ENCODE peak calls at places on chromosomes 7 and 10, in eight cellular contexts. Z is heart right ventricle, T is hepatocyte, P is cardiac muscle cell, I is Peyer's patch, A is endothelial cell of umbilical vein, L is IMR-90, B is stomach. Y is an unnamed sample. For H3K27me3, the result is how much of the 10 kb centered on the place peaks cover.

GRCh38 chr7:101555921-101556275 is 73.2 kb downstream of the MYL10 start:
- DNase-seq in Z (no peak), T (no peak), P (no peak), I (no peak), A (no peak), L (no peak), B (no peak), Y (no peak)

GRCh38 chr10:28721318-28721717 is 44.0 kb downstream of the BAMBI start:
- DNase-seq in Z (no peak), T (no peak), P (no peak), I (no peak), A (no peak), L (no peak), B (no peak), Y (peak)

GRCh38 chr10:130737622-130738021 is 573.9 kb downstream of the TCERG1L start:
- DNase-seq in Z (no peak), T (peak), P (peak), I (no peak), A (no peak), L (no peak), B (peak), Y (peak)

GRCh38 chr7:105760549-105761447 is 115.6 kb downstream of the ATXN7L1 start:
- DNase-seq in Z (no peak), T (no peak), P (peak), I (no peak), A (no peak), L (peak), B (no peak), Y (no peak)

GRCh38 chr10:126408953-126409641 is 20.8 kb upstream of the ADAM12 start:
- DNase-seq in Z (no peak), T (no peak), P (peak), I (no peak), A (no peak), L (no peak), B (no peak), Y (no peak)

GRCh38 chr7:101602484-101603241 is 26.4 kb downstream of the MYL10 start:
- DNase-seq in Z (peak), T (peak), P (peak), I (peak), A (peak), L (peak), B (peak), Y (peak)

GRCh38 chr10:93259126-93259525 is 185.4 kb downstream of the CYP26A1 start:
- DNase-seq in Z (no peak), T (no peak), P (peak), I (no peak), A (no peak), L (no peak), B (no peak), Y (no peak)

GRCh38 chr10:49664006-49664841 is 15.2 kb upstream of the C10orf53 start:
- DNase-seq in Z (no peak), T (no peak), P (no peak), I (no peak), A (no peak), L (no peak), B (no peak), Y (no peak)

GRCh38 chr10:51246156-51246555 is 171.9 kb downstream of the PRKG1 start:
- DNase-seq in Z (no peak), T (no peak), P (no peak), I (no peak), A (peak), L (no peak), B (no peak), Y (no peak)

GRCh38 chr7:152313879-152314604 is 121.8 kb downstream of the KMT2C start:
- DNase-seq in Z (no peak), T (peak), P (peak), I (no peak), A (peak), L (peak), B (no peak), Y (peak)

GRCh38 chr10:114306116-114306973 is 67.3 kb downstream of the VWA2 start:
- DNase-seq in Z (no peak), T (no peak), P (peak), I (no peak), A (no peak), L (peak), B (no peak), Y (no peak)

GRCh38 chr7:150329331-150330106 is 6.2 kb upstream of the ACTR3C start:
- DNase-seq in Z (no peak), T (no peak), P (no peak), I (no peak), A (no peak), L (no peak), B (no peak), Y (no peak)

GRCh38 chr7:37323912-37324430 is 124.7 kb downstream of the ELMO1 start:
- DNase-seq in Z (no peak), T (no peak), P (no peak), I (no peak), A (no peak), L (no peak), B (no peak), Y (no peak)

GRCh38 chr7:44461387-44461786 is 29.1 kb downstream of the NUDCD3 start:
- DNase-seq in Z (no peak), T (no peak), P (peak), I (no peak), A (peak), L (peak), B (no peak), Y (peak)

GRCh38 chr10:122849900-122850605 is 4.4 kb upstream of the CUZD1 start:
- DNase-seq in Z (no peak), T (no peak), P (no peak), I (no peak), A (peak), L (peak), B (no peak), Y (no peak)

GRCh38 chr10:43712821-43713584 is 64.3 kb upstream of the ZNF32 start:
- DNase-seq in Z (no peak), T (no peak), P (no peak), I (no peak), A (no peak), L (no peak), B (no peak), Y (no peak)

GRCh38 chr10:29039659-29040309 is 249.1 kb upstream of the LYZL1 start:
- DNase-seq in Z (no peak), T (peak), P (peak), I (no peak), A (no peak), L (peak), B (no peak), Y (peak)

GRCh38 chr10:55283041-55283440 is 482.0 kb upstream of the PCDH15 start:
- DNase-seq in Z (no peak), T (no peak), P (no peak), I (no peak), A (no peak), L (no peak), B (no peak), Y (no peak)

DNA sequence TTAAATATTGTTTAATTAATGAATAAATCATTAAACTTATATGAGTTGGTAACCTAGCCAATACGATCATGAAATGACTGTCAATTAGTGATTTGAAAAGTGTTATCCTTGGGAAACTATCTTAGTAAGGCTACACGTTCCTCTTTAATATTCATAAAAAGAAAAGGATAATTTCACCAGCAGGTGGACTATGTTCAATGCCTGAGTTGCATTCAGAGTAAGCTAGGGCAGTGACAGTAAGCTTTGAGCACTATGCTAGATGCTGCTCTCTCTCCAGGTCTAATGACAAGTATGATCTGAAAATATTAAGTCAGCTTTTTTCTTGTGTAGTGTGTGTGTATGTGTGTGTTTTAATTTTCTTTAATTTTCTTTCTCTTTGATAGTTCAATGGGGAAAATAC is 486.3 kb upstream of the PCDH15 start:
- DNase-seq in Z (no peak), T (no peak), P (no peak), I (no peak), A (peak), L (no peak), B (no peak), Y (no peak)
- TF ChIP-seq CTCF in Z (peak), T (peak), P (no peak), I (peak), A (no peak), L (no peak), B (no peak), Y (no peak)

DNA sequence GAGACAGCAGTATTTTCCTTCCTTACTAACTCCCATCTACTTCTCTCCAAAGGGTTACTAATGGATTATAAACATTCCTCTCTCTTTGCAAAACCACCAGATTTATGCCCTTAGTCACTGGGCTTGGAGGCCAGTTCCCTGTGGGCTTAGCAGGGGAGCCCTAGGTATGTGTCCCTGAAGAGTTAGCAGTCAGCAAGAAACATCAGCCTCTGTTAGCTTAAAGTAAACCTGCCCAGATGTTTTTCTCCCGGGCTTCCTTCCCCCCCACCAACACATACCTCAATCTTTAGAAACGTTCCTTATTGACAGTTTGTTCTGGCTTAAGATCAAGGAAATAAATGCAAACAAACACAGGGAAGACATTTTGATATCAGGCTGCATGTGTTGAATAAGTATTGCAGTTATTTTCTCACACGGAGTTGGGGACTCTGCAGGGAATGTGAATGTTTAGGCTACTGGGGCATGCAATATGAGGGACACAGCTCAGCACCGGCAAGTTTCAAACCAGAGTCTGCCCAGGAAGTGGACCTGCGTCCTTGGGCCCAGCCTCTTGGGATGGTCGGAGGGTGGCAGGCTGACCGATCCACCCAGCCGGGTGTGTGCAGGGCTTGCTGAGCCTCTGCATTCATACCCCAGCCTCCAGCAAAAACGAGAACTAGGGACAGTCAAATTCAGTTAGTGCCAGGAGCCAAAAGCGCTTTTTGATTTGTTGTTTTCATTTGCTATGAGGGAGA is 252.0 kb upstream of the GRB10 start:
- DNase-seq in Z (no peak), T (peak), P (peak), I (no peak), A (no peak), L (peak), B (no peak), Y (no peak)
- H3K4me3 ChIP-seq in Z (no peak), T (no peak), P (no peak), I (no peak), A (no peak), L (no peak), B (no peak), Y (no peak)

GRCh38 chr10:60107308-60107976 is 201.1 kb upstream of the CCDC6 start:
- DNase-seq in Z (no peak), T (no peak), P (no peak), I (no peak), A (no peak), L (no peak), B (no peak), Y (no peak)

GRCh38 chr10:60101821-60102220 is 195.5 kb upstream of the CCDC6 start:
- DNase-seq in Z (no peak), T (no peak), P (no peak), I (no peak), A (no peak), L (no peak), B (no peak), Y (no peak)

GRCh38 chr10:60110739-60111138 is 204.4 kb upstream of the CCDC6 start:
- DNase-seq in Z (no peak), T (no peak), P (no peak), I (no peak), A (no peak), L (no peak), B (no peak), Y (no peak)

GRCh38 chr10:60099998-60100747 is 193.8 kb upstream of the CCDC6 start:
- DNase-seq in Z (no peak), T (peak), P (peak), I (no peak), A (peak), L (peak), B (no peak), Y (peak)

GRCh38 chr10:60105195-60105812 is 198.9 kb upstream of the CCDC6 start:
- DNase-seq in Z (no peak), T (no peak), P (no peak), I (no peak), A (no peak), L (no peak), B (no peak), Y (no peak)
- H3K27me3 ChIP-seq in Z (under half), T (under half), P (under half), I (under half), A (under half), L (under half), B (under half), Y (under half)

GRCh38 chr10:98194633-98195032 is 60.2 kb downstream of the R3HCC1L start:
- DNase-seq in Z (no peak), T (no peak), P (no peak), I (no peak), A (no peak), L (no peak), B (no peak), Y (no peak)
- TF ChIP-seq CTCF in Z (no peak), T (no peak), P (no peak), I (no peak), A (no peak), L (no peak), B (no peak), Y (no peak)

DNA sequence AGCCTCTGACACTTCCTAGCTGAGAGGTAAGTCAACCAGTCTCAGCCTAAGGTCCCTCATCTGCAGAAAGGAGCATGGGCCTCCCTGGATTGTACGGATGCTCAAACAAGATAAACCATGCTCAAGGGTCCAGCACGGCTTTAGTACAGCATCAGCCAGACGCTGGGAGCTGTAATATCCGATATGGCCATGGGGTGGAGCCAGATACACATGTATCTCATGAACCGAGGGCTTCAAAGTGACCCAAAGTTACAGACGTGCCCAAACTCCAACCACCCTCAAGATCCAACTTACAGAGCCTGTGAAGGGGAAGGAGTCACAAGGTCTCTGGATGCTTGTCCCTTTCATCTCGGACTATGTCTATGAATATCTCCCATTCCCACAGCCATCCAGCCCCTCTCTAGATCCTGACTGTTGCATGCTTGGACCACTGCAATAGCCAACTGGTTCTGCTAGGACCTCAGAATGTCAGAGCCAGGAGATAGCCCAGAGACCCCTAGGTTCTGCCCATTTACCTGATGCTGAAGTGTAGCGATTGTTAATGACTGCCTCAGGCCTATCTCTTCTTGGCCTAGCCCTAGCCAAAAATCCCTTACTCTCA is 142.4 kb downstream of the SH3PXD2A start:
- DNase-seq in Z (peak), T (peak), P (peak), I (peak), A (peak), L (peak), B (peak), Y (peak)
- H3K4me3 ChIP-seq in Z (no peak), T (no peak), P (no peak), I (no peak), A (no peak), L (no peak), B (no peak), Y (no peak)

GRCh38 chr10:117135026-117135372 is 3.1 kb downstream of the VAX1 start:
- DNase-seq in Z (no peak), T (no peak), P (no peak), I (no peak), A (no peak), L (no peak), B (no peak), Y (no peak)
- H3K27me3 ChIP-seq in Z (half or more), T (half or more), P (half or more), I (under half), A (half or more), L (half or more), B (half or more), Y (under half)

GRCh38 chr7:133590795-133591194 is 337.9 kb downstream of the EXOC4 start:
- DNase-seq in Z (no peak), T (no peak), P (no peak), I (no peak), A (no peak), L (no peak), B (no peak), Y (no peak)
- TF ChIP-seq CTCF in Z (no peak), T (no peak), P (no peak), I (no peak), A (no peak), L (no peak), B (no peak), Y (no peak)

DNA sequence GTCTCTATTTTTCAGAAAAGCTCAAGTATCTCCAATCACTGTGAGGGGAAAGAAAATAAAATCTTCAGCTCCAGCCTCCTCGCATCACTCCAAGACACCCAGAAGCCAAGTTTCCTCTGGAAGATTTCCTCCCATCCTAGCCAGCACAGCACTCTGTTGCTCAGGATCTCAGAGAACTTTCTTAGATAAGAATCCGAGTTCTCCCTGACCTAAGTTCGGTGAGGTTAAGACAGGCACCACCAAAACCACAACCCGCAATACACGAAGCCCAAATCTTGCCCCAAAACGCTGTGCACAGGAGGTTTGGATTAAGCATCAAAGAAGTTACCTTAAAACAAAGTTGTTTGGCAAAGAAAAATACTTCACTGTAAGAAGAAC is 4.2 kb downstream of the FAM53B start:
- DNase-seq in Z (no peak), T (peak), P (no peak), I (no peak), A (no peak), L (no peak), B (no peak), Y (no peak)
- H3K4me3 ChIP-seq in Z (peak), T (no peak), P (no peak), I (peak), A (no peak), L (no peak), B (no peak), Y (no peak)

Y was measured in A673.